ENCODE peak calls at places on chromosomes 16 and 17, in ten cellular contexts. D is cardiac muscle cell, V is MM.1S, H is foreskin fibroblast, X is body of pancreas, I is stomach, C is fibroblast of the aortic adventitia, W is pancreas, K is dorsolateral prefrontal cortex, G is PC-9. S is an unnamed sample.

GRCh38 chr17:17382060-17382449 is 78.9 kb downstream of the NT5M start:
- DNase-seq in D (no peak), V (no peak), H (no peak), X (no peak), I (no peak), C (no peak), W (no peak), K (no peak), G (no peak), S (no peak)

GRCh38 chr16:89200124-89200849 is at the start of gene SLC22A31:
- DNase-seq in D (no peak), V (no peak), H (no peak), X (no peak), I (no peak), C (no peak), W (peak; percentile 54), K (no peak), G (no peak), S (no peak)

GRCh38 chr17:14095630-14096029 is 26.3 kb downstream of the COX10 start:
- DNase-seq in D (no peak), V (no peak), H (no peak), X (no peak), I (no peak), C (no peak), W (no peak), K (no peak), G (no peak), S (no peak)

GRCh38 chr16:50252082-50252611 is 14.2 kb upstream of the ADCY7 start:
- DNase-seq in D (no peak), V (no peak), H (no peak), X (no peak), I (no peak), C (no peak), W (peak; percentile 46), K (no peak), G (no peak), S (no peak)

GRCh38 chr16:49337814-49338350 is 35.7 kb upstream of the C16orf78 start:
- DNase-seq in D (no peak), V (no peak), H (no peak), X (no peak), I (peak; percentile 19), C (no peak), W (no peak), K (no peak), G (no peak), S (no peak)

GRCh38 chr17:57480438-57481196 is 224.3 kb downstream of the MSI2 start:
- DNase-seq in D (peak; percentile 56), V (peak; percentile 84), H (peak; percentile 39), X (no peak), I (no peak), C (peak; percentile 43), W (no peak), K (no peak), G (peak; percentile 86), S (peak; percentile 71)

GRCh38 chr17:69356625-69357024 is 29.7 kb upstream of the ABCA5 start:
- DNase-seq in D (no peak), V (no peak), H (no peak), X (no peak), I (no peak), C (no peak), W (no peak), K (no peak), G (no peak), S (no peak)

GRCh38 chr16:31273676-31274075 is 13.9 kb downstream of the ITGAM start:
- DNase-seq in D (no peak), V (no peak), H (peak; percentile 13), X (no peak), I (no peak), C (peak; percentile 60), W (peak; percentile 14), K (no peak), G (no peak), S (no peak)

GRCh38 chr16:4891886-4892216 is 44.6 kb downstream of the UBN1 start:
- DNase-seq in D (no peak), V (no peak), H (no peak), X (no peak), I (no peak), C (no peak), W (no peak), K (no peak), G (no peak), S (no peak)

GRCh38 chr16:15765880-15766279 is 90.9 kb downstream of the MYH11 start:
- DNase-seq in D (peak; percentile 63), V (peak; percentile 64), H (peak; percentile 35), X (peak; percentile 48), I (no peak), C (peak; percentile 40), W (no peak), K (no peak), G (peak; percentile 53), S (no peak)

GRCh38 chr17:20241855-20242254 is 225.5 kb downstream of the LGALS9B start:
- DNase-seq in D (no peak), V (no peak), H (no peak), X (no peak), I (no peak), C (no peak), W (no peak), K (no peak), G (no peak), S (no peak)

GRCh38 chr17:42684033-42684625 is 1.8 kb downstream of the CNTNAP1 start:
- DNase-seq in D (no peak), V (no peak), H (no peak), X (no peak), I (peak; percentile 44), C (no peak), W (no peak), K (no peak), G (no peak), S (no peak)

GRCh38 chr17:8469964-8470363 is 34.3 kb downstream of the NDEL1 start:
- DNase-seq in D (no peak), V (no peak), H (no peak), X (no peak), I (no peak), C (no peak), W (no peak), K (no peak), G (no peak), S (no peak)

GRCh38 chr16:11283820-11284248 is 2.7 kb upstream of the PRM1 start:
- DNase-seq in D (peak; percentile 28), V (no peak), H (no peak), X (no peak), I (no peak), C (no peak), W (no peak), K (no peak), G (no peak), S (no peak)
- TF ChIP-seq CTCF in D (peak; percentile 33), V (no peak), H (peak; percentile 5), X (no peak), I (no peak), C (no peak), W (no peak), K (no peak), G (no peak), S (no peak)

DNA sequence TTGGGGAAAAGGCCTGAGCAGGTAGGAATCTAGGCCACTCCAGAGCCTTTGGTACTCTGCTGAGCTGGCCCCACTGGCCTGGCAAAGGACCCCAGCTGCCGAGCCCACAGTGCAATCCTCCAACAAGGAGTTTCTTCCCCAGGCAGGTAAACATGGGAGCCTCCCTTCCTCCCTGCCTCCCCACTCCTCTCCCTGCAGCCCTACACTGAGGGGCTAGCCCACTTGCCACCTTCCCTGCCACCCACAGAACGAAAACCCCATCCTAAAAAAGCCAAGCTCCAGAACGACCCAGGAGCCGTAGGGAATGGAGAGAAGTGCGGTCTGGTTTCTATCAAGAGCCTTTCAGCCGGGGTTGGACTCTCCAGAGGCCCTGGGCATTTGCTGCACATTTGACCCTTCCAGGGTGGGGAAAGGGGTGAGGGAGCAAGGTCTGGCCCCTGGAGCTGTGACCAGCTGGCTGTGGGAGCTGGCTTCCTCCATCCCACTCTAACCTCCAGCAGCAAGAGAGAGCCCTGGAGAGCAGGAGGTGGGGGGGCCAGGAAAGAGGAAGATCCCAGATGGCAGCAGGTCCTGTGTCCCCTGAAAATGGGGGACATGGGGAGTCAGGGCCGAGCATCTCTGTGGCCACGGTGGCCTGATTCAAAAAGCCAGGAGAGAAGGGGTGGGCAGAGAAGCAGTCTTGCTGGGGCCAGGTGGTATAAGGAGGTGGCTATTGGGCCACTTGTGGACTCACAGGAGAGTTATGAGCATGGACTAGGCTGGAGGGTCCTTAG is 1.3 kb downstream of the HID1 start:
- DNase-seq in D (peak; percentile 65), V (no peak), H (no peak), X (no peak), I (no peak), C (no peak), W (no peak), K (no peak), G (no peak), S (no peak)
- H3K4me3 ChIP-seq in D (peak overlapping the region; percentile 48), V (no peak overlapping the region), H (no peak overlapping the region), X (peak overlapping the region; percentile 99), I (peak overlapping the region; percentile 58), C (no peak overlapping the region), W (peak overlapping the region; percentile 81), K (peak overlapping the region; percentile 87), G (peak overlapping the region; percentile 96), S (no peak overlapping the region)

DNA sequence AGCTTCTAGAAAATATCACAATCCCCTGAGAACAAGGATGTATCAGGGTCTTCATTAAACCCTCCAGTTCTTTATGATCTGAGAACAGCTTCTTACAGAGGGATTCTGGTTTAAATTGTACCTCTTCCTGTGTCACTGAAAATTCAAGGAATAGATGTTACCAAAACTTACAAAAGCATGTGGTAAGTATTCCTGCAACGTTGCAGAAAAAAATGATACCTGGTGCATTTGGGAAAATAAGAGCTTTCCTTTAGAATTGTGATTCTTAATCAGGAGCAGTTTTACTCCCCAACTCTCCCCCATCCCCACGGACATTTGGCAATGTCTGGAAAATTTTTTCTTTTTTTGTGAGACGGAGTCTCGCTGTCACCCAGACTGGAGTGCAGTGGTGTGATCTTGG is 7.3 kb downstream of the SLFN14 start:
- DNase-seq in D (no peak), V (no peak), H (no peak), X (no peak), I (no peak), C (no peak), W (no peak), K (no peak), G (no peak), S (no peak)
- TF ChIP-seq CTCF in D (no peak), V (no peak), H (no peak), X (no peak), I (no peak), C (no peak), W (no peak), K (no peak), G (no peak), S (no peak)

DNA sequence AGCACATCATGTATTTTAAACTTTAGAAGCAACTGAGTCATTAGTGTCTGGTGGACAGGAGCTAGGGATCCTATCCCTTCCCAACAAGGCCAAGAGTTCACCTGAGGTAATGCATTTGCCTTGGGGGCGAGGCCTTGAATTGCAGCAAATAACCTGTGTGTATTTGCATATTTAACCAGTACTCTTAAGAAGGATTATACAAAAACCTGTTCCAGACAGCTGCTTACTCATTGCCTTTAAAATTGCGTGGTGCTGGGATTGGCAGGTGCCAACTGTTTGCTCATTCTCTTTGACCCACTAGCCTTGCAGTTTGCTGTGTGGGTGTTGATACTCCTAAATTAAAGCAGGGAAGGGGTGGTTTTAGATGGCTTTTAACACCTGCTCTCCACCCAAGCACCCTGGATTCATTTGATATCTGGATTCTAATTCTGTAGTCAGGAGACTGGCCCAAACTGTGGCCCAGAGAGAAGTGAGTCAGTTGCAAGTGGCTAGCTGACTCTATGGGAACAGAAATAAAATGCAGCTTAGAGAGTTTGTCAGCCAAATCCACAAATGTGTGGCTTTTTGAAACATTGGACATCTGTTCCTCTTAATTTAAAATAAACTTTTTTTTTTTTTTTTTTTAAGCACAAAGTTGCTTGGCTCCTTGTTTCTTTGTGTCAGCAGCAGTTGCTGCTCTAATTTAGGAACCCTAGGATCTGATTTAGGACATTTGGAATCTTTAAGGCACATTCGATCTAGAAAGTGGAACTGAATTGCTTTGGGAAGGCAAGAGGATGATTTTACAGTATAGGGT is 47.0 kb downstream of the TUBD1 start:
- DNase-seq in D (no peak), V (peak; percentile 85), H (peak; percentile 53), X (peak; percentile 80), I (peak; percentile 73), C (peak; percentile 88), W (no peak), K (peak; percentile 10), G (peak; percentile 100), S (peak; percentile 80)
- H3K4me3 ChIP-seq in D (no peak overlapping the region), V (peak overlapping the region; percentile 13), H (no peak overlapping the region), X (no peak overlapping the region), I (no peak overlapping the region), C (no peak overlapping the region), W (no peak overlapping the region), K (no peak overlapping the region), G (peak overlapping the region; percentile 46), S (no peak overlapping the region)

S was measured in astrocyte of the cerebellum.